ENCODE peak calls at places on chromosome 7, in five cellular contexts. V, Q, O, X and J are unnamed samples.
A peak's percentile ranks its signal among the peaks of the same experiment; 100 is the strongest.

GRCh38 chr7:15305002-15305600 is 256.7 kb downstream of the AGMO start:
- DNase-seq in Q (peak; percentile 34), X (no peak), V (peak; percentile 33), O (peak; percentile 3), J (peak; percentile 39)

GRCh38 chr7:30466266-30466665 is 12.3 kb downstream of the NOD1 start:
- DNase-seq in V (no peak), O (no peak), X (no peak), Q (no peak), J (no peak)

GRCh38 chr7:127950233-127950935 is 80.9 kb downstream of the LRRC4 start:
- DNase-seq in O (no peak), V (no peak), Q (no peak), X (no peak), J (no peak)

GRCh38 chr7:142833174-142834027 is 21.5 kb upstream of the EPHB6 start:
- DNase-seq in O (no peak), X (no peak), Q (peak; percentile 44), V (no peak), J (no peak)

GRCh38 chr7:71132521-71133231 is 732 bp downstream of the GALNT17 start:
- DNase-seq in V (no peak), X (peak; percentile 65), O (no peak), Q (no peak), J (no peak)

GRCh38 chr7:82839555-82839954 is 323.1 kb downstream of the PCLO start:
- DNase-seq in Q (no peak), O (no peak), X (no peak), V (no peak), J (no peak)

GRCh38 chr7:37320840-37321468 is 127.7 kb downstream of the ELMO1 start:
- DNase-seq in O (no peak), X (no peak), V (no peak), Q (no peak), J (no peak)

GRCh38 chr7:28550580-28551205 is 138.4 kb downstream of the CREB5 start:
- DNase-seq in V (no peak), Q (no peak), O (no peak), X (no peak), J (no peak)

GRCh38 chr7:128056901-128057300 is 25.7 kb upstream of the LRRC4 start:
- DNase-seq in O (no peak), X (no peak), Q (no peak), V (no peak), J (peak; percentile 87)

GRCh38 chr7:4066626-4067475 is 615.2 kb upstream of the FOXK1 start:
- DNase-seq in X (peak; percentile 44), O (no peak), Q (no peak), V (no peak), J (no peak)

GRCh38 chr7:74604326-74605020 is 53.0 kb upstream of the GTF2I start:
- DNase-seq in X (no peak), O (no peak), Q (no peak), V (no peak), J (no peak)

GRCh38 chr7:141874787-141875186 is 33.5 kb upstream of the PRSS37 start:
- DNase-seq in V (no peak), O (no peak), Q (no peak), X (no peak), J (no peak)

GRCh38 chr7:101031082-101031481 is 11.2 kb downstream of the MUC17 start:
- DNase-seq in Q (no peak), O (no peak), V (no peak), X (peak; percentile 59), J (no peak)

GRCh38 chr7:139714163-139714901 is 63.5 kb downstream of the HIPK2 start:
- DNase-seq in X (no peak), V (no peak), O (no peak), Q (no peak), J (no peak)

GRCh38 chr7:129213828-129214227 is 11.0 kb upstream of the AHCYL2 start:
- DNase-seq in O (no peak), V (peak; percentile 85), X (peak; percentile 66), Q (peak; percentile 77), J (no peak)

GRCh38 chr7:35491233-35491632 is 203.7 kb downstream of the HERPUD2 start:
- DNase-seq in V (no peak), Q (no peak), X (no peak), O (no peak), J (no peak)

GRCh38 chr7:82194011-82194410 is 249.6 kb downstream of the CACNA2D1 start:
- DNase-seq in X (no peak), Q (no peak), V (no peak), O (no peak), J (peak; percentile 66)

GRCh38 chr7:63087575-63088190 is 911.0 kb upstream of the ZNF722 start:
- DNase-seq in Q (no peak), O (no peak), V (no peak), X (no peak), J (no peak)

GRCh38 chr7:41162612-41163011 is 540.3 kb downstream of the INHBA start:
- DNase-seq in O (no peak), Q (no peak), X (no peak), V (no peak), J (peak; percentile 75)

GRCh38 chr7:128402346-128402745 is 7.4 kb downstream of the IMPDH1 start:
- DNase-seq in Q (no peak), V (no peak), O (no peak), X (no peak), J (no peak)

GRCh38 chr7:151056286-151057037 is 1.2 kb downstream of the CDK5 start:
- DNase-seq in Q (peak; percentile 76), X (no peak), V (no peak), O (no peak), J (no peak)

GRCh38 chr7:151057737-151057988 is at the start of gene CDK5:
- DNase-seq in X (no peak), V (no peak), Q (no peak), O (no peak), J (no peak)

GRCh38 chr7:151058766-151059361 is 525 bp upstream of the SLC4A2 start:
- DNase-seq in V (no peak), O (no peak), X (peak; percentile 62), Q (peak; percentile 62), J (no peak)

GRCh38 chr7:151057989-151058765 is 480 bp upstream of the CDK5 start:
- DNase-seq in X (peak; percentile 98), V (peak; percentile 99), Q (peak; percentile 100), O (peak; percentile 99), J (peak; percentile 100)

GRCh38 chr7:151057038-151057736 is 510 bp downstream of the CDK5 start:
- DNase-seq in V (no peak), X (no peak), Q (no peak), O (peak; percentile 48), J (no peak)
- TF ChIP-seq MAFK in V (no peak), X (no peak), Q (no peak), O (no peak), J (no peak)

GRCh38 chr7:95198891-95199290 is 125.4 kb downstream of the PON1 start:
- DNase-seq in X (no peak), O (no peak), V (no peak), Q (no peak), J (no peak)
- TF ChIP-seq MAFK in X (no peak), O (no peak), V (no peak), Q (no peak), J (no peak)

DNA sequence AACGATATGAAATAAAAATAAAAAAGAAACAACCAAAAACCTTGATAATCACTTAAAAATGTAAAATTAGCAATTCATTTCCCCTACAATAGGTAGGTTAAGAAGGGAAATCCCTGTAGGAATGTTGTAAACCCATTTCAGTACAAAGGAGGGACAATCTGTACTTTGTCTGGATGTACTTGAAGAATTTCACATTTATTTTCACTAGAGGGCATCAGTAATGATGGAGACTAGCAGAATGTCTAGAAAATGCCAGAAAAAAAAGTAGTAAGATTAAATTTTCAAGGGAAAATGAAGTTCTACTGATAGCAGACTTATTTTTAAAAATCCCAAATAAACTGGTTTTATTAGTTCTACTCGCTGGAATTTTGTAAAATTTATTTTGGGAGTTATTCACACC is 209.0 kb upstream of the FZD1 start:
- DNase-seq in O (no peak), V (no peak), X (no peak), Q (no peak), J (no peak)
- TF ChIP-seq MAFK in O (no peak), V (no peak), X (no peak), Q (no peak), J (no peak)

GRCh38 chr7:18445916-18446520 is 49.5 kb upstream of the HDAC9 start:
- DNase-seq in X (no peak), V (no peak), O (no peak), Q (no peak), J (no peak)
- TF ChIP-seq MAFK in X (no peak), V (no peak), O (no peak), Q (no peak), J (no peak)